ENCODE peak calls at places on chromosomes 16 and 17, in six cellular contexts. G is kidney glomerular epithelial cell; P is activated naive CD4-positive, alpha-beta T cell treated with Interleukin-2 at 50 U/mL for 16 hours; S is ovary; I is HEK293T; U is heart right ventricle. V is an unnamed sample.

GRCh38 chr16:85555549-85556455 is 57.3 kb upstream of the GSE1 start:
- DNase-seq in G (no peak), P (no peak), S (peak), I (peak), U (peak), V (peak)

GRCh38 chr16:80449332-80449731 is 91.5 kb upstream of the DYNLRB2 start:
- DNase-seq in G (no peak), P (no peak), S (no peak), I (no peak), U (no peak), V (no peak)

GRCh38 chr16:86455116-86455515 is 55.2 kb upstream of the FOXF1 start:
- DNase-seq in G (no peak), P (no peak), S (no peak), I (no peak), U (no peak), V (no peak)

GRCh38 chr17:57988301-57989010 is 402 bp upstream of the VEZF1 start:
- DNase-seq in G (peak), P (no peak), S (peak), I (peak), U (peak), V (peak)

GRCh38 chr17:58341861-58342475 is 10.0 kb downstream of the SUPT4H1 start:
- DNase-seq in G (no peak), P (no peak), S (no peak), I (no peak), U (no peak), V (no peak)

GRCh38 chr17:2143332-2143731 is 88.4 kb downstream of the HIC1 start:
- DNase-seq in G (no peak), P (no peak), S (no peak), I (no peak), U (no peak), V (no peak)

GRCh38 chr17:74235040-74235581 is 21.7 kb downstream of the TTYH2 start:
- DNase-seq in G (no peak), P (no peak), S (no peak), I (no peak), U (no peak), V (no peak)

GRCh38 chr16:30535106-30535776 is 583 bp upstream of the ZNF747 start:
- DNase-seq in G (no peak), P (no peak), S (no peak), I (no peak), U (no peak), V (no peak)

GRCh38 chr17:44924107-44924544 is 8.8 kb upstream of the GFAP start:
- DNase-seq in G (no peak), P (no peak), S (no peak), I (no peak), U (no peak), V (no peak)

GRCh38 chr17:4899341-4900230 is at the start of gene C17orf107:
- DNase-seq in G (no peak), P (peak), S (peak), I (no peak), U (peak), V (peak)

GRCh38 chr16:8241408-8241807 is 348.9 kb downstream of the TMEM114 start:
- DNase-seq in G (no peak), P (no peak), S (no peak), I (no peak), U (no peak), V (no peak)

GRCh38 chr17:4968166-4968915 is 724 bp upstream of the SPAG7 start:
- DNase-seq in G (peak), P (peak), S (no peak), I (no peak), U (no peak), V (peak)

GRCh38 chr17:44878627-44879221 is 20.5 kb downstream of the EFTUD2 start:
- DNase-seq in G (peak), P (peak), S (no peak), I (peak), U (peak), V (peak)

GRCh38 chr16:16197966-16198365 is 25.3 kb downstream of the ABCC6 start:
- DNase-seq in G (no peak), P (no peak), S (no peak), I (no peak), U (no peak), V (no peak)

GRCh38 chr17:31052187-31052889 is 42.4 kb upstream of the NF1 start:
- DNase-seq in G (no peak), P (no peak), S (no peak), I (no peak), U (peak), V (no peak)

GRCh38 chr16:19380316-19380715 is 37.4 kb upstream of the TMC5 start:
- DNase-seq in G (no peak), P (no peak), S (no peak), I (no peak), U (no peak), V (no peak)

GRCh38 chr16:85249418-85249817 is 137.1 kb upstream of the CIBAR2 start:
- DNase-seq in G (no peak), P (no peak), S (no peak), I (no peak), U (no peak), V (no peak)

GRCh38 chr17:55770220-55770870 is 19.5 kb downstream of the PCTP start:
- DNase-seq in G (peak), P (no peak), S (no peak), I (peak), U (no peak), V (peak)

GRCh38 chr16:15769239-15769638 is 87.6 kb downstream of the MYH11 start:
- DNase-seq in G (no peak), P (no peak), S (no peak), I (no peak), U (no peak), V (no peak)

GRCh38 chr17:28728364-28729200 is at the start of gene NEK8:
- DNase-seq in G (peak), P (peak), S (peak), I (peak), U (peak), V (peak)

GRCh38 chr16:3774819-3775218 is 57.5 kb upstream of the TRAP1 start:
- DNase-seq in G (no peak), P (no peak), S (no peak), I (no peak), U (no peak), V (no peak)

GRCh38 chr17:77691216-77692085 is 267.1 kb upstream of the TNRC6C start:
- DNase-seq in G (no peak), P (no peak), S (no peak), I (no peak), U (no peak), V (no peak)

GRCh38 chr17:48125829-48126612 is 18.5 kb downstream of the SNX11 start:
- DNase-seq in G (no peak), P (no peak), S (no peak), I (no peak), U (no peak), V (no peak)

GRCh38 chr17:79046501-79047280 is 22.7 kb downstream of the C1QTNF1 start:
- DNase-seq in G (no peak), P (no peak), S (no peak), I (no peak), U (peak), V (no peak)

GRCh38 chr17:2084129-2084765 is 29.3 kb downstream of the HIC1 start:
- DNase-seq in G (no peak), P (no peak), S (no peak), I (no peak), U (peak), V (no peak)

GRCh38 chr16:64933890-64934289 is 188.0 kb downstream of the CDH11 start:
- DNase-seq in G (no peak), P (no peak), S (no peak), I (no peak), U (peak), V (no peak)

GRCh38 chr17:286571-286970 is 66.0 kb downstream of the RPH3AL start:
- DNase-seq in G (no peak), P (no peak), S (no peak), I (no peak), U (no peak), V (no peak)

GRCh38 chr16:10338426-10338825 is 47.4 kb upstream of the ATF7IP2 start:
- DNase-seq in G (no peak), P (no peak), S (no peak), I (no peak), U (peak), V (no peak)

GRCh38 chr16:27547134-27547533 is 2.6 kb downstream of the GTF3C1 start:
- DNase-seq in G (peak), P (peak), S (peak), I (no peak), U (no peak), V (no peak)

GRCh38 chr17:45410144-45411091 is 22.3 kb downstream of the ARHGAP27 start:
- DNase-seq in G (no peak), P (peak), S (no peak), I (no peak), U (peak), V (no peak)

GRCh38 chr17:29726721-29727252 is 104.1 kb upstream of the CORO6 start:
- DNase-seq in G (peak), P (no peak), S (no peak), I (no peak), U (no peak), V (peak)

GRCh38 chr17:19000531-19001011 is 4.0 kb downstream of the FAM83G start:
- DNase-seq in G (peak), P (no peak), S (peak), I (no peak), U (no peak), V (no peak)

GRCh38 chr17:81869221-81870154 is 1.6 kb downstream of the ARHGDIA start:
- DNase-seq in G (no peak), P (peak), S (peak), I (peak), U (peak), V (no peak)

GRCh38 chr16:29680180-29680598 is 1.2 kb downstream of the QPRT start:
- DNase-seq in G (peak), P (no peak), S (no peak), I (no peak), U (no peak), V (peak)

GRCh38 chr16:12084436-12084835 is 107.9 kb downstream of the SNX29 start:
- DNase-seq in G (no peak), P (no peak), S (peak), I (no peak), U (no peak), V (no peak)

GRCh38 chr17:69960755-69961154 is 114.3 kb upstream of the KCNJ16 start:
- DNase-seq in G (no peak), P (no peak), S (peak), I (no peak), U (peak), V (no peak)

GRCh38 chr16:84047626-84048025 is 5.0 kb upstream of the SLC38A8 start:
- DNase-seq in G (no peak), P (no peak), S (no peak), I (no peak), U (no peak), V (no peak)

GRCh38 chr17:27293359-27293897 is 486 bp upstream of the WSB1 start:
- DNase-seq in G (no peak), P (peak), S (peak), I (no peak), U (no peak), V (no peak)

GRCh38 chr17:50837980-50838954 is 2.9 kb downstream of the WFIKKN2 start:
- DNase-seq in G (no peak), P (no peak), S (no peak), I (no peak), U (no peak), V (no peak)

GRCh38 chr16:66662445-66663194 is 33.9 kb downstream of the CMTM4 start:
- DNase-seq in G (no peak), P (no peak), S (no peak), I (peak), U (no peak), V (peak)

V was measured in ACHN.